ENCODE peak calls at places on chromosomes 1 and 21, in six cellular contexts. E is AG10803, H is kidney epithelial cell, U is GM12865, M is PC-9, P is brain microvascular endothelial cell. G is an unnamed sample.

GRCh38 chr1:41431490-41432350 is 52.8 kb downstream of the EDN2 start:
- DNase-seq in E (no peak), H (no peak), U (no peak), M (no peak), P (no peak), G (no peak)

GRCh38 chr1:160127865-160128523 is 12.4 kb downstream of the ATP1A2 start:
- DNase-seq in E (peak; percentile 58), H (no peak), U (peak; percentile 30), M (no peak), P (peak; percentile 45), G (no peak)

GRCh38 chr1:18217398-18218043 is 109.9 kb downstream of the IGSF21 start:
- DNase-seq in E (peak; percentile 13), H (no peak), U (peak; percentile 68), M (no peak), P (no peak), G (no peak)

GRCh38 chr1:236111527-236112331 is 30.6 kb upstream of the GPR137B start:
- DNase-seq in E (no peak), H (no peak), U (no peak), M (no peak), P (no peak), G (no peak)

GRCh38 chr1:229597877-229598276 is 28.0 kb downstream of the TAF5L start:
- DNase-seq in E (peak; percentile 33), H (no peak), U (no peak), M (no peak), P (peak; percentile 23), G (no peak)

GRCh38 chr1:232578681-232579195 is 51.2 kb downstream of the SIPA1L2 start:
- DNase-seq in E (no peak), H (no peak), U (no peak), M (no peak), P (no peak), G (no peak)

GRCh38 chr1:164912290-164912689 is 353.3 kb downstream of the PBX1 start:
- DNase-seq in E (no peak), H (no peak), U (no peak), M (no peak), P (no peak), G (no peak)

GRCh38 chr1:241825581-241825980 is 22.4 kb upstream of the EXO1 start:
- DNase-seq in E (peak; percentile 22), H (no peak), U (no peak), M (no peak), P (no peak), G (peak; percentile 23)

GRCh38 chr1:67788251-67788796 is 44.9 kb downstream of the GNG12 start:
- DNase-seq in E (no peak), H (no peak), U (no peak), M (no peak), P (no peak), G (no peak)

GRCh38 chr1:37752583-37753471 is 12.1 kb downstream of the EPHA10 start:
- DNase-seq in E (no peak), H (no peak), U (peak; percentile 51), M (peak; percentile 49), P (peak; percentile 7), G (no peak)

GRCh38 chr1:185373813-185374524 is 56.9 kb upstream of the IVNS1ABP start:
- DNase-seq in E (peak; percentile 36), H (peak; percentile 14), U (no peak), M (no peak), P (peak; percentile 48), G (no peak)

GRCh38 chr21:37527716-37528115 is 161.1 kb downstream of the DYRK1A start:
- DNase-seq in E (no peak), H (no peak), U (no peak), M (no peak), P (no peak), G (no peak)

GRCh38 chr1:28308750-28309149 is 20.1 kb upstream of the MED18 start:
- DNase-seq in E (no peak), H (no peak), U (no peak), M (no peak), P (no peak), G (no peak)

GRCh38 chr1:242629396-242629795 is 104.9 kb upstream of the PLD5 start:
- DNase-seq in E (no peak), H (peak; percentile 2), U (no peak), M (no peak), P (no peak), G (no peak)

GRCh38 chr1:152003846-152004442 is 10.3 kb upstream of the S100A10 start:
- DNase-seq in E (no peak), H (no peak), U (no peak), M (no peak), P (no peak), G (no peak)

GRCh38 chr1:153245466-153245865 is 14.0 kb upstream of the LORICRIN start:
- DNase-seq in E (no peak), H (no peak), U (no peak), M (no peak), P (no peak), G (no peak)

GRCh38 chr1:197526736-197527371 is 248.4 kb downstream of the DENND1B start:
- DNase-seq in E (peak; percentile 45), H (no peak), U (peak; percentile 23), M (peak; percentile 34), P (no peak), G (no peak)

GRCh38 chr1:116255933-116256649 is 117.0 kb upstream of the ATP1A1 start:
- DNase-seq in E (no peak), H (peak; percentile 51), U (no peak), M (no peak), P (peak; percentile 8), G (no peak)

GRCh38 chr1:71656902-71657301 is 576.1 kb upstream of the ZRANB2 start:
- DNase-seq in E (peak; percentile 67), H (no peak), U (no peak), M (no peak), P (no peak), G (no peak)

GRCh38 chr21:17848228-17848627 is 29.1 kb upstream of the C21orf91 start:
- DNase-seq in E (peak; percentile 92), H (peak; percentile 85), U (peak; percentile 87), M (no peak), P (peak; percentile 97), G (peak; percentile 56)

GRCh38 chr1:217311766-217312165 is 319.1 kb downstream of the GPATCH2 start:
- DNase-seq in E (peak; percentile 1), H (no peak), U (peak; percentile 17), M (no peak), P (peak; percentile 29), G (no peak)

DNA sequence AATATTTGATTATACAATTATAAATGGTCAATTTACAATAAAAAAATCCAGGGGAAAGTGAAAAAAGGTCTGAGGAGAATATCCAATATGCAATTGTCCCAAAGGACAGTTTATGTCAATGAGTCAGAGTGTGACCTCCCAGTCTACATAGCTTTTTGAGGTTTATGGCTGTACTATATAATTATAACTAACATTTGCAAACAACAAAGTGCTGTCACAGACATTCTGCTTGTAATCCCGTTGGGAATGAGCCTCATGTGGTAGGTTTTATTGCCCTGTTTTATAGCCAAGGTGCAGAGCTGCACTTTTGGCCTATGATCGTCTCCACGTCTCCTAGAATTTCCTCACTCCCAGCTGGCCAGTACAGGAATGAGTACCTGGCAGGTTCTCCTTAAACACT is 103.8 kb downstream of the ADSS2 start:
- DNase-seq in E (peak; percentile 45), H (no peak), U (no peak), M (no peak), P (no peak), G (peak; percentile 65)
- H3K4me3 ChIP-seq in E (no peak overlapping the region), H (no peak overlapping the region), U (no peak overlapping the region), M (no peak overlapping the region), P (no peak overlapping the region), G (no peak overlapping the region)

GRCh38 chr21:41689289-41689583 is 77.6 kb downstream of the RIPK4 start:
- DNase-seq in E (no peak), H (no peak), U (no peak), M (no peak), P (no peak), G (no peak)

GRCh38 chr21:41685511-41686149 is 81.2 kb downstream of the RIPK4 start:
- DNase-seq in E (no peak), H (no peak), U (no peak), M (no peak), P (no peak), G (no peak)

GRCh38 chr21:41684381-41685245 is 82.2 kb downstream of the RIPK4 start:
- DNase-seq in E (peak; percentile 66), H (no peak), U (no peak), M (peak; percentile 92), P (peak; percentile 47), G (no peak)

GRCh38 chr21:41687633-41688032 is 79.2 kb downstream of the RIPK4 start:
- DNase-seq in E (no peak), H (no peak), U (no peak), M (peak; percentile 60), P (no peak), G (no peak)

GRCh38 chr21:41686664-41687063 is 80.2 kb downstream of the RIPK4 start:
- DNase-seq in E (no peak), H (no peak), U (no peak), M (no peak), P (no peak), G (no peak)
- TF ChIP-seq CTCF in E (no peak), H (no peak), U (no peak), M (no peak), P (no peak), G (no peak)

GRCh38 chr1:237170149-237170548 is 128.2 kb downstream of the RYR2 start:
- DNase-seq in E (no peak), H (no peak), U (no peak), M (no peak), P (no peak), G (no peak)

GRCh38 chr1:237166593-237167077 is 124.7 kb downstream of the RYR2 start:
- DNase-seq in E (no peak), H (no peak), U (no peak), M (no peak), P (peak; percentile 32), G (no peak)

GRCh38 chr1:237166031-237166430 is 124.0 kb downstream of the RYR2 start:
- DNase-seq in E (no peak), H (no peak), U (no peak), M (no peak), P (no peak), G (no peak)

GRCh38 chr1:237171564-237172485 is 129.8 kb downstream of the RYR2 start:
- DNase-seq in E (no peak), H (no peak), U (no peak), M (no peak), P (no peak), G (no peak)
- H3K4me3 ChIP-seq in E (no peak overlapping the region), H (no peak overlapping the region), U (no peak overlapping the region), M (no peak overlapping the region), P (no peak overlapping the region), G (no peak overlapping the region)

DNA sequence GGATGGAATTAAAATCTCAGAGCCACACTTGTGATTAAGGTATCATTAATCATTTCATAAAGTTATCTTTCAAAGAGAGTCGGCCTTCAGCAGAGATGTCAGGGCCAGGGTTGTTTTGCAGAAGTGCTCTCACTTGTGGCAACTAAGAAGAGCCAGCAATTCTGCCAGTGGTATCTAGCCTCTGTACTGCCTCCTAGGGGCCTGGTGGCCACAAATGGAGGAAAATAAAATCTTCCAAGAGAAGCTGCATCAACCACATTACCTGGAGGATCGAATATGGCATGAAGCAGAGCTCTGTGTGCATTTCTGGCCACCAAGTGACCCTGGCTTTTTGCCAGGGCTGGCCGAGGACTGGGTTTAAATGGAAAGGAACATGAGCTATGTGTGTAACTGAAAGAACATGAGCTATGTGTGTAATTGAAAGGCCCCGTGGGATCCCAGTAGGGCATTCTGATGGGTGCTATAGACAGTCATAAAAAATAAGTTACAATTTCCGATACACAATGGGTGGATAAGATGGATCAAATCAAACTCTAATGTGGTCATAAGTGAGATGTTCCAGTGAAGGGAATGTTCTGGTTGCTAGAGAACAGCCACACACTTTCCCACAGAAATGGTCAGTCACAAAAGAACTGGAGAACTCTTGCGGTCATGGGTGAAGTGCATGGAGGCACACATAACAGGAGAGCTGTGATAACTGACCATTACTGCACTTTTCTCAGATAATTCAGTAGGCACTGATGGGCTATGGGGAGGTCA is 335.8 kb downstream of the CAMTA1 start:
- DNase-seq in E (no peak), H (no peak), U (no peak), M (no peak), P (no peak), G (no peak)
- TF ChIP-seq CTCF in E (no peak), H (no peak), U (peak; percentile 11), M (no peak), P (peak; percentile 49), G (peak; percentile 52)

G was measured in retinal pigment epithelial cell.